ENCODE peak calls at places on chromosomes 3 and 15, in seven cellular contexts. One of them, this sample, is unnamed.
A peak's percentile ranks its signal among the peaks of the same experiment; 100 is the strongest.

GRCh38 chr3:142896201-142896755 is 7.4 kb upstream of the PCOLCE2 start:
- DNase-seq in retina: no peak
- DNase-seq in amniotic stem cell: no peak
- DNase-seq in heart left ventricle: no peak
- DNase-seq in tibial artery: no peak
- DNase-seq in CD4-positive, alpha-beta T cell: no peak
- DNase-seq in SK-N-DZ: no peak
- DNase-seq in this sample: no peak

GRCh38 chr3:104939196-104939595 is 427.5 kb upstream of the ALCAM start:
- DNase-seq in retina: no peak
- DNase-seq in amniotic stem cell: no peak
- DNase-seq in heart left ventricle: no peak
- DNase-seq in tibial artery: no peak
- DNase-seq in CD4-positive, alpha-beta T cell: no peak
- DNase-seq in SK-N-DZ: peak; percentile 10
- DNase-seq in this sample: no peak

GRCh38 chr15:31954364-31954763 is 76.0 kb upstream of the CHRNA7 start:
- DNase-seq in retina: no peak
- DNase-seq in amniotic stem cell: no peak
- DNase-seq in heart left ventricle: no peak
- DNase-seq in tibial artery: no peak
- DNase-seq in CD4-positive, alpha-beta T cell: no peak
- DNase-seq in SK-N-DZ: no peak
- DNase-seq in this sample: no peak

GRCh38 chr3:157066335-157067071 is 93.4 kb downstream of the CCNL1 start:
- DNase-seq in retina: peak; percentile 60
- DNase-seq in amniotic stem cell: no peak
- DNase-seq in heart left ventricle: no peak
- DNase-seq in tibial artery: no peak
- DNase-seq in CD4-positive, alpha-beta T cell: no peak
- DNase-seq in SK-N-DZ: no peak
- DNase-seq in this sample: no peak

GRCh38 chr3:71416868-71417267 is 166.7 kb downstream of the FOXP1 start:
- DNase-seq in retina: no peak
- DNase-seq in amniotic stem cell: no peak
- DNase-seq in heart left ventricle: no peak
- DNase-seq in tibial artery: no peak
- DNase-seq in CD4-positive, alpha-beta T cell: peak; percentile 46
- DNase-seq in SK-N-DZ: no peak
- DNase-seq in this sample: peak; percentile 33

GRCh38 chr3:31353166-31353565 is 179.6 kb upstream of the STT3B start:
- DNase-seq in retina: no peak
- DNase-seq in amniotic stem cell: no peak
- DNase-seq in heart left ventricle: no peak
- DNase-seq in tibial artery: no peak
- DNase-seq in CD4-positive, alpha-beta T cell: no peak
- DNase-seq in SK-N-DZ: no peak
- DNase-seq in this sample: no peak

GRCh38 chr15:98121514-98121913 is 161.0 kb downstream of the ARRDC4 start:
- DNase-seq in retina: no peak
- DNase-seq in amniotic stem cell: no peak
- DNase-seq in heart left ventricle: no peak
- DNase-seq in tibial artery: no peak
- DNase-seq in CD4-positive, alpha-beta T cell: no peak
- DNase-seq in SK-N-DZ: no peak
- DNase-seq in this sample: no peak

GRCh38 chr15:64743691-64744090 is 31.7 kb downstream of the RBPMS2 start:
- DNase-seq in retina: no peak
- DNase-seq in amniotic stem cell: no peak
- DNase-seq in heart left ventricle: no peak
- DNase-seq in tibial artery: no peak
- DNase-seq in CD4-positive, alpha-beta T cell: no peak
- DNase-seq in SK-N-DZ: no peak
- DNase-seq in this sample: no peak

GRCh38 chr15:99443056-99443756 is 122.6 kb upstream of the MEF2A start:
- DNase-seq in retina: no peak
- DNase-seq in amniotic stem cell: no peak
- DNase-seq in heart left ventricle: no peak
- DNase-seq in tibial artery: peak; percentile 66
- DNase-seq in CD4-positive, alpha-beta T cell: no peak
- DNase-seq in SK-N-DZ: no peak
- DNase-seq in this sample: no peak

GRCh38 chr15:43253431-43254403 is 13.0 kb downstream of the TGM5 start:
- DNase-seq in retina: no peak
- DNase-seq in amniotic stem cell: no peak
- DNase-seq in heart left ventricle: no peak
- DNase-seq in tibial artery: no peak
- DNase-seq in CD4-positive, alpha-beta T cell: no peak
- DNase-seq in SK-N-DZ: no peak
- DNase-seq in this sample: peak; percentile 19

GRCh38 chr15:70826634-70827033 is 27.3 kb downstream of the LARP6 start:
- DNase-seq in retina: no peak
- DNase-seq in amniotic stem cell: peak; percentile 61
- DNase-seq in heart left ventricle: peak; percentile 50
- DNase-seq in tibial artery: peak; percentile 80
- DNase-seq in CD4-positive, alpha-beta T cell: no peak
- DNase-seq in SK-N-DZ: no peak
- DNase-seq in this sample: no peak

GRCh38 chr15:67002379-67002778 is 63.0 kb upstream of the SMAD3 start:
- DNase-seq in retina: no peak
- DNase-seq in amniotic stem cell: no peak
- DNase-seq in heart left ventricle: no peak
- DNase-seq in tibial artery: no peak
- DNase-seq in CD4-positive, alpha-beta T cell: no peak
- DNase-seq in SK-N-DZ: no peak
- DNase-seq in this sample: no peak

GRCh38 chr3:52208556-52208955 is 10.6 kb downstream of the ALAS1 start:
- DNase-seq in retina: no peak
- DNase-seq in amniotic stem cell: no peak
- DNase-seq in heart left ventricle: no peak
- DNase-seq in tibial artery: no peak
- DNase-seq in CD4-positive, alpha-beta T cell: no peak
- DNase-seq in SK-N-DZ: no peak
- DNase-seq in this sample: no peak